ENCODE peak calls at places on chromosomes 11 and 22, in four cellular contexts. One of them, this sample, is unnamed.

GRCh38 chr11:1747753-1748466 is 2.5 kb downstream of the IFITM10 start:
- DNase-seq in astrocyte: no peak
- DNase-seq in psoas muscle: peak; percentile 77
- DNase-seq in breast epithelium: no peak
- DNase-seq in this sample: no peak

GRCh38 chr11:34348919-34349318 is 8.9 kb downstream of the ABTB2 start:
- DNase-seq in astrocyte: no peak
- DNase-seq in psoas muscle: no peak
- DNase-seq in breast epithelium: no peak
- DNase-seq in this sample: no peak

GRCh38 chr11:74347381-74347780 is 35.9 kb upstream of the P4HA3 start:
- DNase-seq in astrocyte: no peak
- DNase-seq in psoas muscle: no peak
- DNase-seq in breast epithelium: no peak
- DNase-seq in this sample: no peak

GRCh38 chr22:49826603-49827306 is 918 bp downstream of the BRD1 start:
- DNase-seq in astrocyte: peak; percentile 25
- DNase-seq in psoas muscle: peak; percentile 61
- DNase-seq in breast epithelium: peak; percentile 52
- DNase-seq in this sample: peak; percentile 53

GRCh38 chr11:72985645-72986044 is 156.5 kb downstream of the FCHSD2 start:
- DNase-seq in astrocyte: no peak
- DNase-seq in psoas muscle: no peak
- DNase-seq in breast epithelium: no peak
- DNase-seq in this sample: no peak

GRCh38 chr11:69209936-69210659 is 54.4 kb downstream of the SMIM38 start:
- DNase-seq in astrocyte: no peak
- DNase-seq in psoas muscle: no peak
- DNase-seq in breast epithelium: no peak
- DNase-seq in this sample: no peak

GRCh38 chr22:49447837-49448236 is 379.8 kb downstream of the BRD1 start:
- DNase-seq in astrocyte: no peak
- DNase-seq in psoas muscle: no peak
- DNase-seq in breast epithelium: no peak
- DNase-seq in this sample: no peak

GRCh38 chr11:34519595-34520235 is 6.1 kb upstream of the ELF5 start:
- DNase-seq in astrocyte: no peak
- DNase-seq in psoas muscle: no peak
- DNase-seq in breast epithelium: no peak
- DNase-seq in this sample: no peak

GRCh38 chr11:67486481-67487195 is 3.8 kb downstream of the AIP start:
- DNase-seq in astrocyte: no peak
- DNase-seq in psoas muscle: no peak
- DNase-seq in breast epithelium: no peak
- DNase-seq in this sample: no peak

GRCh38 chr22:21876486-21877176 is 9.2 kb upstream of the MAPK1 start:
- DNase-seq in astrocyte: peak; percentile 29
- DNase-seq in psoas muscle: no peak
- DNase-seq in breast epithelium: no peak
- DNase-seq in this sample: peak; percentile 92

GRCh38 chr11:69799582-69799981 is 19.6 kb downstream of the FGF3 start:
- DNase-seq in astrocyte: peak; percentile 9
- DNase-seq in psoas muscle: no peak
- DNase-seq in breast epithelium: no peak
- DNase-seq in this sample: peak; percentile 9

GRCh38 chr11:130261546-130261945 is 53.2 kb downstream of the ZBTB44 start:
- DNase-seq in astrocyte: no peak
- DNase-seq in psoas muscle: no peak
- DNase-seq in breast epithelium: no peak
- DNase-seq in this sample: no peak

GRCh38 chr11:35761887-35762286 is 99.3 kb downstream of the TRIM44 start:
- DNase-seq in astrocyte: no peak
- DNase-seq in psoas muscle: no peak
- DNase-seq in breast epithelium: no peak
- DNase-seq in this sample: no peak

GRCh38 chr22:45889093-45889538 is 87.8 kb downstream of the WNT7B start:
- DNase-seq in astrocyte: no peak
- DNase-seq in psoas muscle: peak; percentile 12
- DNase-seq in breast epithelium: no peak
- DNase-seq in this sample: no peak

GRCh38 chr11:77113382-77114088 is 10.9 kb downstream of the OMP start:
- DNase-seq in astrocyte: no peak
- DNase-seq in psoas muscle: peak; percentile 15
- DNase-seq in breast epithelium: no peak
- DNase-seq in this sample: peak; percentile 52
- TF ChIP-seq CTCF in astrocyte: peak; percentile 66
- TF ChIP-seq CTCF in psoas muscle: peak; percentile 42
- TF ChIP-seq CTCF in breast epithelium: no peak
- TF ChIP-seq CTCF in this sample: peak; percentile 53

GRCh38 chr11:724733-725386 is 18.8 kb downstream of the EPS8L2 start:
- DNase-seq in astrocyte: no peak
- DNase-seq in psoas muscle: no peak
- DNase-seq in breast epithelium: no peak
- DNase-seq in this sample: no peak

GRCh38 chr11:724063-724732 is 18.2 kb downstream of the EPS8L2 start:
- DNase-seq in astrocyte: no peak
- DNase-seq in psoas muscle: no peak
- DNase-seq in breast epithelium: no peak
- DNase-seq in this sample: no peak

GRCh38 chr11:726278-726915 is 20.4 kb downstream of the EPS8L2 start:
- DNase-seq in astrocyte: peak; percentile 53
- DNase-seq in psoas muscle: peak; percentile 47
- DNase-seq in breast epithelium: peak; percentile 78
- DNase-seq in this sample: peak; percentile 49

GRCh38 chr11:727281-727701 is 20.0 kb upstream of the TALDO1 start:
- DNase-seq in astrocyte: no peak
- DNase-seq in psoas muscle: no peak
- DNase-seq in breast epithelium: no peak
- DNase-seq in this sample: no peak

GRCh38 chr11:725624-726202 is 19.7 kb downstream of the EPS8L2 start:
- DNase-seq in astrocyte: no peak
- DNase-seq in psoas muscle: peak; percentile 19
- DNase-seq in breast epithelium: no peak
- DNase-seq in this sample: no peak
- H3K4me3 ChIP-seq in astrocyte: no peak overlapping the region
- H3K4me3 ChIP-seq in psoas muscle: peak overlapping the region; percentile 40
- H3K4me3 ChIP-seq in breast epithelium: peak overlapping the region; percentile 48
- H3K4me3 ChIP-seq in this sample: no peak overlapping the region

DNA sequence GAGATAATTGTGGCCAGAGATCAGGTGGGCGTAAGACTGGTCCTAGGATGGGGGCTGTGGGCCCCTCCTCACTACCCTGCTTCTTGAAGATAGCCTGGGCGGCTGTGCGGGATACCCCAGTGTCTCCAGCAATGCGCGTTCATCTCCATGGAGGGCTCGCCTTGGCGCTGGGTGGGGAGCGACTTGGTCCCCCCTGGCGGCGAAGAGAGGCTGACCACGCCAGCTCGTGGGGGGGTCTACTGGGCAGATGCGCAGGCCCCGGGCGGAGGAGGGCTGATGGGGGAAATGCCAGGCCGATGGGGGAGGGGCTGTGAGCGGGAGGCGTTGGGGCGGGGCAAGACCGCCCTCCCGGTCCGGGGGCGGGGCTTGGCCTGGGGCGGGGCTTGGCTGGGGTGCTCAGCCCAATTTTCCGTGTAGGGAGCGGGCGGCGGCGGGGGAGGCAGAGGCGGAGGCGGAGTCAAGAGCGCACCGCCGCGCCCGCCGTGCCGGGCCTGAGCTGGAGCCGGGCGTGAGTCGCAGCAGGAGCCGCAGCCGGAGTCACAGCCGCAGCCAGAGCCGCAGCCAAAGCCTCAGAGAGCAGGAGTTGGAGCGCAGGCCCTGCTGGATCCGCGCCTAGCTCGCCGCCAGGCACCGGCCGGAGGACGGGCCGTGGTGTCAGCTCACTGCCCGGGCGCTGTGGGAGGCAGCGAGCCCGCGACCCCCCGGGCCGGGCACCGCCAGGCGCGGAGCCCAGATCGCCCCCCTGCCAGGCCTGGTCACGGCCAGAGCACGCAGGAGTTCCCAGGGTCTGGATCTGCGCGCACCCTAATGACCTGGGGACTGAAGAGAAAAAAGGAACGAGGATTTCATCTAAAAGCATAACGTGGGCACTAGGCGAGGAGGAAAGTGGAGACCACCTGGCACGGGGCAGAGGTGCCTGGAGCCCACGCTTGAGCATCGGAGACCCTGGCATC is at the start of gene SLC35E4:
- DNase-seq in astrocyte: peak; percentile 71
- DNase-seq in psoas muscle: peak; percentile 96
- DNase-seq in breast epithelium: peak; percentile 89
- DNase-seq in this sample: peak; percentile 84
- TF ChIP-seq CTCF in astrocyte: no peak
- TF ChIP-seq CTCF in psoas muscle: peak; percentile 5
- TF ChIP-seq CTCF in breast epithelium: peak; percentile 9
- TF ChIP-seq CTCF in this sample: peak; percentile 42

DNA sequence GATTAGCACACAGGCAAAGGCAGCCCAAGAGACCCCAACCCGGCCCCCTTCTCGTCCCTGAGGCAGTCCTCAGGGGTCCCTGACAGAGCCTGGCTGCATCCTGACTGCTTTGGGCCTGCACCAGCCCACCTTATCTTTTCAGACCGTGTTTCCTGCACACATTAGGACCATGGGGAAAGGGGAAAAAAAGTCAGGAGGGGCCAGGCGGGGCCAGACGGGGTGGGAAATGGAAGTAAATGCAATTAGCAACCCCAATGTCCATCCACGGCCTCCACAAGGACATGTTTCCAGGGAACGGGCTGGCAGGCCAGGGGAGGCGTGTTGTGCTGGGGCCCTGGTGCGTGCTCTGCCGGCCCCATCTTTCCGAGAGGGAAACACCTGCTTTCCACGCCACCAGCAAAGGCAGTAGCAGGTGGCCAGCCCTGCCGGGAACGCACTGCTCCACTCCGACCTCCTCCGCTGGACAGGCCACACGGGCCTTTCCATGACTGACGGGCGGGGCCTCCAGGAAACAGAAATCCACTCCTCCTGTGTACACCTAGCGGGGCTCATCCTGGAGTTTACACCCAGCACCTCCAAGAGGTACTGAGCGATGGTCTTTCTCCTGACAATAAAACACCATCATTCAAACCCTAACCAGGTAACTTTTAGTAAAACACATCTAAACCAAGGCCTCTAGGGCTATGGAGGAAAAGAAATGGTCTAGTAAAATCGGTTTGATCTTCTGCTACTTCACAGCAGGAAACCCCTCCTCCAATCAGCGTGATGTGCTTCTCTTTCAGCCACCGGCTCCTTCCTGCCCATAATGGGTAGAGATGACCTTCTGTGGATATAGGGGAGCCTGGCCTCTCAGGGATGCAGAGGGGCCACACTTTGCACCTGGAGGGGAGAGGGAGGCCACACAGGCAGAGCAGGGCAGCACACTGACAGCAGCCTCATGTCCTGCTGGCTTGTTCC is 7.2 kb downstream of the EHD1 start:
- DNase-seq in astrocyte: no peak
- DNase-seq in psoas muscle: no peak
- DNase-seq in breast epithelium: no peak
- DNase-seq in this sample: no peak
- H3K4me3 ChIP-seq in astrocyte: no peak overlapping the region
- H3K4me3 ChIP-seq in psoas muscle: peak overlapping the region; percentile 43
- H3K4me3 ChIP-seq in breast epithelium: peak overlapping the region; percentile 0
- H3K4me3 ChIP-seq in this sample: no peak overlapping the region

GRCh38 chr22:19460036-19460435 is 12.5 kb upstream of the C22orf39 start:
- DNase-seq in astrocyte: no peak
- DNase-seq in psoas muscle: no peak
- DNase-seq in breast epithelium: no peak
- DNase-seq in this sample: no peak

GRCh38 chr22:19464546-19464945 is 14.4 kb downstream of the UFD1 start:
- DNase-seq in astrocyte: no peak
- DNase-seq in psoas muscle: no peak
- DNase-seq in breast epithelium: no peak
- DNase-seq in this sample: no peak

GRCh38 chr22:19463008-19463407 is 15.5 kb upstream of the C22orf39 start:
- DNase-seq in astrocyte: no peak
- DNase-seq in psoas muscle: no peak
- DNase-seq in breast epithelium: no peak
- DNase-seq in this sample: no peak

GRCh38 chr22:19463491-19464469 is 15.2 kb downstream of the UFD1 start:
- DNase-seq in astrocyte: peak; percentile 41
- DNase-seq in psoas muscle: peak; percentile 36
- DNase-seq in breast epithelium: no peak
- DNase-seq in this sample: peak; percentile 64

GRCh38 chr22:19461506-19461905 is 14.0 kb upstream of the C22orf39 start:
- DNase-seq in astrocyte: no peak
- DNase-seq in psoas muscle: no peak
- DNase-seq in breast epithelium: no peak
- DNase-seq in this sample: no peak
- TF ChIP-seq CTCF in astrocyte: no peak
- TF ChIP-seq CTCF in psoas muscle: no peak
- TF ChIP-seq CTCF in breast epithelium: no peak
- TF ChIP-seq CTCF in this sample: no peak